ENCODE peak calls at places on chromosomes 3 and 15, in nine cellular contexts. U is PC-9, Z is tibial nerve, D is right atrium auricular region, B is H9, T is A673, G is heart left ventricle, H is aorta, C is astrocyte. Y is an unnamed sample.

GRCh38 chr3:5002174-5002870 is 23.1 kb downstream of the BHLHE40 start:
- DNase-seq in G (no peak), H (no peak), C (no peak), D (no peak), Z (no peak), B (no peak), T (no peak), U (no peak), Y (no peak)

GRCh38 chr15:100898661-100899462 is 19.2 kb downstream of the ALDH1A3 start:
- DNase-seq in C (no peak), Z (no peak), B (no peak), G (no peak), D (no peak), U (no peak), H (no peak), T (no peak), Y (no peak)

GRCh38 chr3:108602249-108602934 is 12.9 kb downstream of the DZIP3 start:
- DNase-seq in B (no peak), T (no peak), C (no peak), Z (no peak), G (no peak), U (no peak), H (no peak), D (no peak), Y (no peak)

GRCh38 chr15:67149859-67150824 is 84.7 kb downstream of the SMAD3 start:
- DNase-seq in U (peak; percentile 97), B (peak; percentile 76), T (peak; percentile 93), D (peak; percentile 91), Z (no peak), H (peak; percentile 91), C (peak; percentile 99), G (peak; percentile 74), Y (peak; percentile 72)

GRCh38 chr15:60076582-60077263 is 72.6 kb downstream of the FOXB1 start:
- DNase-seq in U (no peak), T (peak; percentile 16), H (no peak), C (no peak), G (no peak), Z (no peak), D (no peak), B (no peak), Y (no peak)

GRCh38 chr3:15007681-15008141 is 57.4 kb downstream of the MRPS25 start:
- DNase-seq in C (peak; percentile 91), Z (no peak), B (no peak), T (no peak), U (no peak), G (no peak), D (no peak), H (no peak), Y (no peak)

GRCh38 chr15:52280326-52281084 is 15.1 kb downstream of the MYO5C start:
- DNase-seq in U (no peak), D (no peak), T (no peak), C (no peak), H (no peak), B (no peak), G (no peak), Z (no peak), Y (no peak)

GRCh38 chr3:153268564-153269279 is 106.7 kb downstream of the RAP2B start:
- DNase-seq in B (no peak), D (no peak), T (no peak), G (no peak), C (no peak), U (no peak), H (no peak), Z (no peak), Y (no peak)

GRCh38 chr3:194166682-194167479 is 30.9 kb downstream of the HES1 start:
- DNase-seq in C (peak; percentile 37), H (no peak), G (no peak), B (no peak), Z (no peak), U (no peak), D (peak; percentile 70), T (peak; percentile 28), Y (no peak)

GRCh38 chr3:23475446-23475845 is 272.3 kb downstream of the UBE2E2 start:
- DNase-seq in T (no peak), G (no peak), B (no peak), H (no peak), C (no peak), D (no peak), Z (no peak), U (no peak), Y (no peak)

GRCh38 chr3:2514031-2514430 is 415.4 kb downstream of the CNTN4 start:
- DNase-seq in C (no peak), G (no peak), U (no peak), T (no peak), D (no peak), Z (no peak), H (no peak), B (no peak), Y (no peak)

GRCh38 chr3:25910997-25911396 is 121.1 kb downstream of the OXSM start:
- DNase-seq in B (peak; percentile 56), T (peak; percentile 61), U (no peak), C (no peak), H (no peak), G (no peak), Z (no peak), D (no peak), Y (no peak)

GRCh38 chr3:128801779-128802369 is 75.9 kb downstream of the RAB7A start:
- DNase-seq in H (no peak), B (no peak), D (no peak), G (no peak), Z (no peak), T (no peak), U (no peak), C (no peak), Y (no peak)

GRCh38 chr3:77051927-77052542 is 12.1 kb downstream of the ROBO2 start:
- DNase-seq in U (no peak), T (no peak), G (no peak), Z (no peak), B (no peak), D (no peak), C (no peak), H (no peak), Y (no peak)
- H3K4me1 ChIP-seq in U (no peaks in the 10 kb centered on the region), T (peaks cover 40% of the 10 kb centered on the region), G (no peaks in the 10 kb centered on the region), Z (no peaks in the 10 kb centered on the region), B (peaks cover 2% of the 10 kb centered on the region), D (no peaks in the 10 kb centered on the region), C (no peaks in the 10 kb centered on the region), H (no peaks in the 10 kb centered on the region), Y (no peaks in the 10 kb centered on the region)

GRCh38 chr3:110615454-110615853 is 456.2 kb upstream of the NECTIN3 start:
- DNase-seq in U (no peak), T (no peak), G (no peak), B (no peak), Z (no peak), C (no peak), D (no peak), H (no peak), Y (no peak)
- H3K4me1 ChIP-seq in U (no peaks in the 10 kb centered on the region), T (no peaks in the 10 kb centered on the region), G (no peaks in the 10 kb centered on the region), B (no peaks in the 10 kb centered on the region), Z (no peaks in the 10 kb centered on the region), C (no peaks in the 10 kb centered on the region), D (no peaks in the 10 kb centered on the region), H (no peaks in the 10 kb centered on the region), Y (no peaks in the 10 kb centered on the region)

DNA sequence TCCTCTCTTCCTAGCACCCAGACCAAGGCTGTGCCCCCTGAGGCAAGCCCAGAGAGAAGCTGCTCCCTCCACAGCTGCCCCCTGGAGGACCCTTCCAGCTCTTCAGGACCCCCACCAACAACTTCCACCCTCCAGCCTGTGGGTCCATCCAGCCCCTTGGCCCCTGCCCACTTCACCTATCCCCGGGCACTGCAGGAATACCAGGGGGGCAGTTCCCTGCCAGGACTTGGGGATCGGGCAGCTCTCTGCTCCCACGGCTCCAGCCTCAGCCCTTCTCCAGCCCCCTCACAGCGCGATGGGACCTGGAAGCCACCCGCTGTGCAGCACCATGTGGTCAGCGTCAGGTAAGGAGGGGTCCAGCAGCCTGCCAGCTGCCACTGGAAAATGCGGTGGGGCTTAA is 5.6 kb downstream of the DISP2 start:
- DNase-seq in U (no peak), H (no peak), G (no peak), T (no peak), B (no peak), D (no peak), C (no peak), Z (no peak), Y (no peak)
- H3K4me1 ChIP-seq in U (peaks cover 4% of the 10 kb centered on the region), H (no peaks in the 10 kb centered on the region), G (peaks cover 24% of the 10 kb centered on the region), T (peaks cover 13% of the 10 kb centered on the region), B (no peaks in the 10 kb centered on the region), D (no peaks in the 10 kb centered on the region), C (peaks cover 4% of the 10 kb centered on the region), Z (no peaks in the 10 kb centered on the region), Y (peaks cover 4% of the 10 kb centered on the region)

GRCh38 chr3:123351396-123351945 is 97.4 kb downstream of the ADCY5 start:
- DNase-seq in H (peak; percentile 46), U (no peak), T (no peak), Z (no peak), B (no peak), D (no peak), C (no peak), G (no peak), Y (no peak)
- H3K4me1 ChIP-seq in H (peaks cover 3% of the 10 kb centered on the region), U (no peaks in the 10 kb centered on the region), T (no peaks in the 10 kb centered on the region), Z (no peaks in the 10 kb centered on the region), B (no peaks in the 10 kb centered on the region), D (no peaks in the 10 kb centered on the region), C (peaks cover 4% of the 10 kb centered on the region), G (no peaks in the 10 kb centered on the region), Y (no peaks in the 10 kb centered on the region)

GRCh38 chr15:98804057-98804380 is 155.7 kb downstream of the IGF1R start:
- DNase-seq in Z (no peak), H (no peak), G (no peak), T (peak; percentile 26), B (no peak), D (no peak), U (no peak), C (no peak), Y (no peak)
- H3K4me1 ChIP-seq in Z (peaks cover 2% of the 10 kb centered on the region), H (peaks cover 5% of the 10 kb centered on the region), G (peaks cover 43% of the 10 kb centered on the region), T (peaks cover 67% of the 10 kb centered on the region), B (peaks cover 17% of the 10 kb centered on the region), D (no peaks in the 10 kb centered on the region), U (peaks cover 53% of the 10 kb centered on the region), C (peaks cover 36% of the 10 kb centered on the region), Y (peaks cover 31% of the 10 kb centered on the region)

DNA sequence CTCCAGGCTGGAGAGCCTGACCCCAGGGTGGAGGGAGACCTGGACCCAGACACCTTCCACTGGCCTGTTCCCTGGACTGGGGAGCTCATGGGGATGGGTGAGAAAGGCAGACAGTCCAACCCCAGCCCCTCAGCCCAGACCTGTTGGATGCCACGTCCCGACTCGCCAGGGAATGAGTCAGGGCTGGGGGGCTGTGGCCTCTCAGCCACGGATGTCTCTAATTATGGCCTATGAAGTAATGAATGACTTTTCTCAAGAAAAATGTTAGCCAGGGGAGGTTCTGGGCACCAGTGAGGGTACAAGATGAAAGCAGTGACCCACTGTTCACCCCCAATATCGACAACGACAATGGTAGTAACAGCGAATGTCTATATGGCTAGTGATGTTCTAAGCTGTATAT is 107.0 kb upstream of the RPL32 start:
- DNase-seq in Z (no peak), U (no peak), C (peak; percentile 58), B (no peak), H (no peak), G (no peak), T (no peak), D (no peak), Y (peak; percentile 38)
- H3K4me1 ChIP-seq in Z (peaks cover 5% of the 10 kb centered on the region), U (peaks cover 16% of the 10 kb centered on the region), C (peaks cover 39% of the 10 kb centered on the region), B (no peaks in the 10 kb centered on the region), H (peaks cover 10% of the 10 kb centered on the region), G (peaks cover 78% of the 10 kb centered on the region), T (peaks cover 10% of the 10 kb centered on the region), D (no peaks in the 10 kb centered on the region), Y (peaks cover 13% of the 10 kb centered on the region)